ENCODE peak calls at places on chromosomes 1 and 21, in six cellular contexts. One of them, this sample, is unnamed.

GRCh38 chr1:240528566-240528965 is 83.4 kb downstream of the GREM2 start:
- DNase-seq in AG09319: no peak
- DNase-seq in neural progenitor cell: no peak
- DNase-seq in fibroblast of pulmonary artery: no peak
- DNase-seq in HFF-Myc: no peak
- DNase-seq in psoas muscle: no peak
- DNase-seq in this sample: peak

GRCh38 chr1:226026833-226027232 is 27.7 kb upstream of the SDE2 start:
- DNase-seq in neural progenitor cell: no peak
- DNase-seq in fibroblast of pulmonary artery: no peak
- DNase-seq in AG09319: no peak
- DNase-seq in HFF-Myc: no peak
- DNase-seq in psoas muscle: no peak
- DNase-seq in this sample: no peak

GRCh38 chr1:1748686-1749321 is 24.6 kb upstream of the CDK11A start:
- DNase-seq in HFF-Myc: no peak
- DNase-seq in neural progenitor cell: no peak
- DNase-seq in AG09319: no peak
- DNase-seq in fibroblast of pulmonary artery: no peak
- DNase-seq in psoas muscle: no peak
- DNase-seq in this sample: no peak

GRCh38 chr1:97630968-97631367 is 289.9 kb downstream of the DPYD start:
- DNase-seq in fibroblast of pulmonary artery: peak
- DNase-seq in neural progenitor cell: peak
- DNase-seq in AG09319: no peak
- DNase-seq in psoas muscle: no peak
- DNase-seq in HFF-Myc: no peak
- DNase-seq in this sample: no peak

GRCh38 chr21:33884361-33885157 is 31.0 kb downstream of the ATP5PO start:
- DNase-seq in HFF-Myc: peak
- DNase-seq in AG09319: peak
- DNase-seq in neural progenitor cell: no peak
- DNase-seq in psoas muscle: no peak
- DNase-seq in fibroblast of pulmonary artery: peak
- DNase-seq in this sample: no peak

GRCh38 chr1:74505133-74505532 is 7.3 kb downstream of the LRRC53 start:
- DNase-seq in AG09319: no peak
- DNase-seq in fibroblast of pulmonary artery: no peak
- DNase-seq in neural progenitor cell: peak
- DNase-seq in psoas muscle: no peak
- DNase-seq in HFF-Myc: no peak
- DNase-seq in this sample: peak

GRCh38 chr1:117368116-117369108 is 1.2 kb downstream of the MAN1A2 start:
- DNase-seq in HFF-Myc: no peak
- DNase-seq in fibroblast of pulmonary artery: no peak
- DNase-seq in AG09319: no peak
- DNase-seq in psoas muscle: no peak
- DNase-seq in neural progenitor cell: peak
- DNase-seq in this sample: no peak

GRCh38 chr1:17909634-17910033 is 154.5 kb downstream of the ACTL8 start:
- DNase-seq in AG09319: no peak
- DNase-seq in fibroblast of pulmonary artery: peak
- DNase-seq in HFF-Myc: no peak
- DNase-seq in neural progenitor cell: peak
- DNase-seq in psoas muscle: no peak
- DNase-seq in this sample: peak

GRCh38 chr1:158179301-158180041 is 1.2 kb upstream of the CD1D start:
- DNase-seq in neural progenitor cell: no peak
- DNase-seq in fibroblast of pulmonary artery: no peak
- DNase-seq in HFF-Myc: no peak
- DNase-seq in psoas muscle: no peak
- DNase-seq in AG09319: no peak
- DNase-seq in this sample: no peak

GRCh38 chr1:203769505-203770343 is 4.7 kb downstream of the LAX1 start:
- DNase-seq in psoas muscle: peak
- DNase-seq in HFF-Myc: peak
- DNase-seq in neural progenitor cell: no peak
- DNase-seq in AG09319: peak
- DNase-seq in fibroblast of pulmonary artery: peak
- DNase-seq in this sample: peak

GRCh38 chr1:94160811-94161210 is 39.9 kb upstream of the ABCA4 start:
- DNase-seq in fibroblast of pulmonary artery: peak
- DNase-seq in HFF-Myc: peak
- DNase-seq in psoas muscle: no peak
- DNase-seq in neural progenitor cell: peak
- DNase-seq in AG09319: peak
- DNase-seq in this sample: no peak

GRCh38 chr1:186578325-186579016 is 101.8 kb downstream of the PTGS2 start:
- DNase-seq in fibroblast of pulmonary artery: no peak
- DNase-seq in AG09319: no peak
- DNase-seq in HFF-Myc: no peak
- DNase-seq in neural progenitor cell: no peak
- DNase-seq in psoas muscle: no peak
- DNase-seq in this sample: no peak

GRCh38 chr1:224747578-224747977 is 131.5 kb downstream of the CNIH3 start:
- DNase-seq in AG09319: no peak
- DNase-seq in psoas muscle: no peak
- DNase-seq in fibroblast of pulmonary artery: peak
- DNase-seq in neural progenitor cell: no peak
- DNase-seq in HFF-Myc: peak
- DNase-seq in this sample: no peak

GRCh38 chr1:107110346-107110745 is 30.5 kb upstream of the NTNG1 start:
- DNase-seq in psoas muscle: no peak
- DNase-seq in AG09319: no peak
- DNase-seq in HFF-Myc: no peak
- DNase-seq in neural progenitor cell: no peak
- DNase-seq in fibroblast of pulmonary artery: peak
- DNase-seq in this sample: no peak

GRCh38 chr1:88462481-88463261 is 221.4 kb upstream of the PKN2 start:
- DNase-seq in fibroblast of pulmonary artery: peak
- DNase-seq in AG09319: no peak
- DNase-seq in HFF-Myc: no peak
- DNase-seq in psoas muscle: no peak
- DNase-seq in neural progenitor cell: peak
- DNase-seq in this sample: peak

GRCh38 chr1:167424038-167424619 is 94.2 kb downstream of the CD247 start:
- DNase-seq in HFF-Myc: no peak
- DNase-seq in neural progenitor cell: no peak
- DNase-seq in AG09319: no peak
- DNase-seq in fibroblast of pulmonary artery: no peak
- DNase-seq in psoas muscle: no peak
- DNase-seq in this sample: no peak

GRCh38 chr1:246742396-246742795 is 18.2 kb downstream of the SCCPDH start:
- DNase-seq in psoas muscle: no peak
- DNase-seq in AG09319: no peak
- DNase-seq in neural progenitor cell: no peak
- DNase-seq in fibroblast of pulmonary artery: no peak
- DNase-seq in HFF-Myc: no peak
- DNase-seq in this sample: no peak

GRCh38 chr1:35030338-35031102 is 1.2 kb downstream of the ZMYM6 start:
- DNase-seq in fibroblast of pulmonary artery: no peak
- DNase-seq in psoas muscle: no peak
- DNase-seq in HFF-Myc: no peak
- DNase-seq in neural progenitor cell: no peak
- DNase-seq in AG09319: no peak
- DNase-seq in this sample: no peak

GRCh38 chr1:16017461-16018303 is at the start of gene HSPB7:
- DNase-seq in fibroblast of pulmonary artery: peak
- DNase-seq in psoas muscle: peak
- DNase-seq in AG09319: peak
- DNase-seq in HFF-Myc: no peak
- DNase-seq in neural progenitor cell: peak
- DNase-seq in this sample: peak

GRCh38 chr21:43667191-43667904 is 8.0 kb downstream of the RRP1B start:
- DNase-seq in HFF-Myc: no peak
- DNase-seq in neural progenitor cell: no peak
- DNase-seq in fibroblast of pulmonary artery: peak
- DNase-seq in psoas muscle: no peak
- DNase-seq in AG09319: no peak
- DNase-seq in this sample: no peak

GRCh38 chr1:216932424-216932823 is 209.2 kb upstream of the ESRRG start:
- DNase-seq in psoas muscle: no peak
- DNase-seq in fibroblast of pulmonary artery: no peak
- DNase-seq in AG09319: no peak
- DNase-seq in HFF-Myc: no peak
- DNase-seq in neural progenitor cell: no peak
- DNase-seq in this sample: no peak

GRCh38 chr21:37904879-37905278 is 11.4 kb downstream of the KCNJ6 start:
- DNase-seq in AG09319: no peak
- DNase-seq in HFF-Myc: no peak
- DNase-seq in fibroblast of pulmonary artery: no peak
- DNase-seq in psoas muscle: no peak
- DNase-seq in neural progenitor cell: no peak
- DNase-seq in this sample: no peak

GRCh38 chr1:74463301-74463988 is 49.0 kb downstream of the LRRC53 start:
- DNase-seq in fibroblast of pulmonary artery: peak
- DNase-seq in AG09319: no peak
- DNase-seq in psoas muscle: no peak
- DNase-seq in neural progenitor cell: no peak
- DNase-seq in HFF-Myc: no peak
- DNase-seq in this sample: no peak

GRCh38 chr1:27298632-27299384 is 23.2 kb upstream of the TMEM222 start:
- DNase-seq in HFF-Myc: no peak
- DNase-seq in AG09319: no peak
- DNase-seq in fibroblast of pulmonary artery: no peak
- DNase-seq in psoas muscle: no peak
- DNase-seq in neural progenitor cell: no peak
- DNase-seq in this sample: no peak

GRCh38 chr1:232477728-232478127 is 152.2 kb downstream of the SIPA1L2 start:
- DNase-seq in psoas muscle: peak
- DNase-seq in AG09319: peak
- DNase-seq in HFF-Myc: peak
- DNase-seq in fibroblast of pulmonary artery: peak
- DNase-seq in neural progenitor cell: peak
- DNase-seq in this sample: peak

GRCh38 chr1:52152976-52153375 is 11.1 kb downstream of the ZFYVE9 start:
- DNase-seq in neural progenitor cell: no peak
- DNase-seq in fibroblast of pulmonary artery: peak
- DNase-seq in HFF-Myc: no peak
- DNase-seq in psoas muscle: no peak
- DNase-seq in AG09319: no peak
- DNase-seq in this sample: no peak

GRCh38 chr1:51073456-51073855 is 28.6 kb upstream of the C1orf185 start:
- DNase-seq in HFF-Myc: no peak
- DNase-seq in neural progenitor cell: no peak
- DNase-seq in AG09319: no peak
- DNase-seq in fibroblast of pulmonary artery: no peak
- DNase-seq in psoas muscle: no peak
- DNase-seq in this sample: no peak

GRCh38 chr1:20732588-20733360 is at the start of gene SH2D5:
- DNase-seq in HFF-Myc: peak
- DNase-seq in neural progenitor cell: peak
- DNase-seq in fibroblast of pulmonary artery: peak
- DNase-seq in psoas muscle: peak
- DNase-seq in AG09319: peak
- DNase-seq in this sample: peak

GRCh38 chr1:59290173-59290954 is 6.5 kb upstream of the FGGY start:
- DNase-seq in psoas muscle: peak
- DNase-seq in AG09319: no peak
- DNase-seq in fibroblast of pulmonary artery: peak
- DNase-seq in HFF-Myc: no peak
- DNase-seq in neural progenitor cell: peak
- DNase-seq in this sample: no peak

GRCh38 chr1:30407030-30407861 is 316.1 kb downstream of the MATN1 start:
- DNase-seq in AG09319: no peak
- DNase-seq in HFF-Myc: no peak
- DNase-seq in fibroblast of pulmonary artery: no peak
- DNase-seq in neural progenitor cell: peak
- DNase-seq in psoas muscle: no peak
- DNase-seq in this sample: no peak

GRCh38 chr1:101238681-101239094 is 1.9 kb downstream of the S1PR1 start:
- DNase-seq in neural progenitor cell: peak
- DNase-seq in fibroblast of pulmonary artery: peak
- DNase-seq in AG09319: peak
- DNase-seq in psoas muscle: peak
- DNase-seq in HFF-Myc: peak
- DNase-seq in this sample: peak

GRCh38 chr1:43937179-43937865 is 3.7 kb downstream of the ARTN start:
- DNase-seq in psoas muscle: no peak
- DNase-seq in neural progenitor cell: no peak
- DNase-seq in AG09319: no peak
- DNase-seq in fibroblast of pulmonary artery: no peak
- DNase-seq in HFF-Myc: no peak
- DNase-seq in this sample: no peak

GRCh38 chr1:23980725-23981063 is 567 bp upstream of the SRSF10 start:
- DNase-seq in fibroblast of pulmonary artery: no peak
- DNase-seq in HFF-Myc: peak
- DNase-seq in psoas muscle: no peak
- DNase-seq in AG09319: no peak
- DNase-seq in neural progenitor cell: peak
- DNase-seq in this sample: peak

DNA sequence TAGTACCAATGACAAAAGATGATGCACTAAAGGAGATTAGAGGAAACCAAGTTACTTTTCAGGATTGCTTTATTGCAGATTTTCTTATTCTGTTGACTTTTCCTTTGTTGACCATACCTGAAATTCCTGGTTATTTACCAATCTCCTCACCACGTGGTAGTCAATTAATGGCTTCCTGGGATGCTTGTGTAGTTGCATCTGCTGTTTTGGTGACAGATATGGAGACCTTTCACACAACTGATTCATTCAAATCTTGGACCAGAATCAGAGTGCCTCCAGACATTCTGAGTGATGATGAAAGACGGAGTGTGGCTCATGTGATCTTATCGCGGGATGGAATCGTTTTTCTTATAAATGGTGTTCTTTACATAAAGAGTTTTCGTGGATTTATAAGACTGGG is 91.3 kb downstream of the CATSPERE start:
- DNase-seq in fibroblast of pulmonary artery: no peak
- DNase-seq in AG09319: no peak
- DNase-seq in psoas muscle: no peak
- DNase-seq in neural progenitor cell: no peak
- DNase-seq in HFF-Myc: no peak
- DNase-seq in this sample: no peak
- TF ChIP-seq CTCF in fibroblast of pulmonary artery: no peak
- TF ChIP-seq CTCF in AG09319: no peak
- TF ChIP-seq CTCF in psoas muscle: no peak
- TF ChIP-seq CTCF in neural progenitor cell: no peak
- TF ChIP-seq CTCF in HFF-Myc: no peak
- TF ChIP-seq CTCF in this sample: no peak

GRCh38 chr1:230056098-230056497 is 10.9 kb upstream of the GALNT2 start:
- DNase-seq in psoas muscle: no peak
- DNase-seq in AG09319: no peak
- DNase-seq in fibroblast of pulmonary artery: no peak
- DNase-seq in HFF-Myc: no peak
- DNase-seq in neural progenitor cell: no peak
- DNase-seq in this sample: no peak
- TF ChIP-seq CTCF in psoas muscle: no peak
- TF ChIP-seq CTCF in AG09319: no peak
- TF ChIP-seq CTCF in fibroblast of pulmonary artery: no peak
- TF ChIP-seq CTCF in HFF-Myc: no peak
- TF ChIP-seq CTCF in neural progenitor cell: no peak
- TF ChIP-seq CTCF in this sample: no peak

GRCh38 chr1:204961765-204962419 is 81.1 kb upstream of the CNTN2 start:
- DNase-seq in psoas muscle: no peak
- DNase-seq in AG09319: no peak
- DNase-seq in neural progenitor cell: no peak
- DNase-seq in fibroblast of pulmonary artery: no peak
- DNase-seq in HFF-Myc: no peak
- DNase-seq in this sample: no peak
- TF ChIP-seq CTCF in psoas muscle: no peak
- TF ChIP-seq CTCF in AG09319: no peak
- TF ChIP-seq CTCF in neural progenitor cell: peak
- TF ChIP-seq CTCF in fibroblast of pulmonary artery: no peak
- TF ChIP-seq CTCF in HFF-Myc: no peak
- TF ChIP-seq CTCF in this sample: no peak

GRCh38 chr21:44872266-44872567 is 1.3 kb downstream of the PTTG1IP start:
- DNase-seq in HFF-Myc: no peak
- DNase-seq in neural progenitor cell: no peak
- DNase-seq in AG09319: no peak
- DNase-seq in fibroblast of pulmonary artery: no peak
- DNase-seq in psoas muscle: no peak
- DNase-seq in this sample: no peak
- TF ChIP-seq CTCF in HFF-Myc: no peak
- TF ChIP-seq CTCF in neural progenitor cell: no peak
- TF ChIP-seq CTCF in AG09319: no peak
- TF ChIP-seq CTCF in fibroblast of pulmonary artery: no peak
- TF ChIP-seq CTCF in psoas muscle: peak
- TF ChIP-seq CTCF in this sample: no peak

This sample was measured in nephron progenitor cell.